ENCODE peak calls at places on chromosome 10, in ten cellular contexts. W, U, K, Y, N, C, B, S, H and P are unnamed samples.

GRCh38 chr10:114346176-114347031 is 57.9 kb downstream of the AFAP1L2 start:
- DNase-seq in U (no peak), B (no peak), K (no peak), H (no peak), C (no peak), W (no peak), S (no peak), Y (no peak), N (no peak), P (no peak)

GRCh38 chr10:132407846-132408278 is 10.9 kb downstream of the PWWP2B start:
- DNase-seq in S (peak; percentile 83), W (no peak), N (peak; percentile 72), K (peak; percentile 38), B (peak; percentile 67), C (no peak), U (peak; percentile 90), H (peak; percentile 94), Y (no peak), P (peak; percentile 80)

GRCh38 chr10:77030915-77031425 is 606.6 kb downstream of the KCNMA1 start:
- DNase-seq in B (no peak), C (no peak), Y (no peak), W (no peak), U (no peak), H (no peak), K (no peak), N (peak; percentile 43), S (no peak), P (no peak)

GRCh38 chr10:4686644-4686996 is 139.4 kb upstream of the AKR1E2 start:
- DNase-seq in U (peak; percentile 70), H (no peak), K (no peak), C (no peak), W (peak; percentile 97), B (peak; percentile 100), S (no peak), N (peak; percentile 53), Y (no peak), P (peak; percentile 86)

GRCh38 chr10:120607710-120608703 is 151.0 kb downstream of the PLPP4 start:
- DNase-seq in Y (no peak), U (no peak), W (no peak), B (peak; percentile 30), N (no peak), H (no peak), C (peak; percentile 56), K (no peak), S (no peak), P (peak; percentile 10)

GRCh38 chr10:128324058-128324457 is 197.8 kb upstream of the MKI67 start:
- DNase-seq in S (no peak), U (no peak), N (no peak), C (no peak), K (no peak), B (no peak), H (no peak), W (no peak), Y (peak; percentile 53), P (no peak)

GRCh38 chr10:122725006-122725405 is 25.4 kb upstream of the C10orf120 start:
- DNase-seq in K (no peak), S (no peak), B (no peak), U (no peak), W (no peak), H (no peak), C (no peak), N (no peak), Y (no peak), P (no peak)

GRCh38 chr10:52466464-52466863 is 152.4 kb downstream of the DKK1 start:
- DNase-seq in N (peak; percentile 54), K (no peak), S (no peak), B (no peak), W (no peak), Y (no peak), C (no peak), H (no peak), U (no peak), P (no peak)

GRCh38 chr10:5033061-5033770 is 29.6 kb upstream of the AKR1C2 start:
- DNase-seq in C (no peak), W (peak; percentile 95), S (no peak), H (no peak), U (no peak), Y (no peak), N (peak; percentile 76), B (peak; percentile 88), K (peak; percentile 82), P (peak; percentile 90)

GRCh38 chr10:125048101-125048864 is 106.4 kb downstream of the ZRANB1 start:
- DNase-seq in B (peak; percentile 72), H (peak; percentile 90), S (peak; percentile 91), K (peak; percentile 90), Y (peak; percentile 91), W (peak; percentile 94), C (peak; percentile 62), N (peak; percentile 94), U (peak; percentile 89), P (peak; percentile 93)

GRCh38 chr10:4541292-4541691 is 284.7 kb upstream of the AKR1E2 start:
- DNase-seq in K (peak; percentile 88), C (no peak), B (peak; percentile 99), S (no peak), N (peak; percentile 97), Y (no peak), W (peak; percentile 97), U (peak; percentile 53), H (peak; percentile 53), P (peak; percentile 81)

GRCh38 chr10:78199759-78200158 is 166.1 kb downstream of the RPS24 start:
- DNase-seq in S (no peak), B (peak; percentile 76), H (no peak), K (no peak), C (no peak), Y (no peak), N (no peak), U (no peak), W (no peak), P (no peak)

GRCh38 chr10:7824251-7824650 is 5.9 kb downstream of the TAF3 start:
- DNase-seq in S (no peak), K (no peak), N (no peak), C (no peak), B (no peak), Y (no peak), U (no peak), H (no peak), W (no peak), P (no peak)

GRCh38 chr10:7829289-7829834 is 11.1 kb downstream of the TAF3 start:
- DNase-seq in B (no peak), Y (no peak), W (no peak), N (no peak), C (no peak), K (no peak), H (no peak), U (no peak), S (no peak), P (no peak)

GRCh38 chr10:7832060-7832459 is 13.8 kb downstream of the TAF3 start:
- DNase-seq in U (no peak), K (no peak), C (no peak), B (no peak), S (no peak), W (no peak), N (no peak), Y (no peak), H (no peak), P (peak; percentile 20)

DNA sequence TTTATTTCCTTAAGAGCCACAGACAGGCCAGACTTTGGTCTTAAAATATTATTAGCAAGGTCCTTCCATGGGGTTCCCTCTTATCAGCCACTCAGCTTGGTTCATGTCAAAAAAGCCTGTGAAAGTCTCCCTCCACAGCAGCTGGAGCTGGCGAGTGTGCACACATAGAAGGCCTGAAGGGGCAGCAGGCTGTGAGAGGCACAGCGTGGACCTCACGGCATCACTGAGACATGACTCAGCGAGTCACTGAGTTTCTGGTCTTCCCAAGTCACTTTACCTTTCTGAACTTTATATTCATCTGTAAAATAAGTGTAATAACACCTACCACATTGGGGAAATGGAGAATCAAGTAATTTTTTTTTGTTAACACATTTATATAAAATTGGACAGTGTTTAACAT is 8.7 kb downstream of the TAF3 start:
- DNase-seq in W (peak; percentile 67), K (peak; percentile 34), B (peak; percentile 30), C (no peak), Y (no peak), U (no peak), S (no peak), H (no peak), N (peak; percentile 44), P (peak; percentile 83)
- TF ChIP-seq CTCF in W (peak; percentile 53), K (no peak), B (no peak), C (no peak), Y (no peak), U (no peak), S (no peak), H (no peak), N (no peak), P (peak; percentile 63)

DNA sequence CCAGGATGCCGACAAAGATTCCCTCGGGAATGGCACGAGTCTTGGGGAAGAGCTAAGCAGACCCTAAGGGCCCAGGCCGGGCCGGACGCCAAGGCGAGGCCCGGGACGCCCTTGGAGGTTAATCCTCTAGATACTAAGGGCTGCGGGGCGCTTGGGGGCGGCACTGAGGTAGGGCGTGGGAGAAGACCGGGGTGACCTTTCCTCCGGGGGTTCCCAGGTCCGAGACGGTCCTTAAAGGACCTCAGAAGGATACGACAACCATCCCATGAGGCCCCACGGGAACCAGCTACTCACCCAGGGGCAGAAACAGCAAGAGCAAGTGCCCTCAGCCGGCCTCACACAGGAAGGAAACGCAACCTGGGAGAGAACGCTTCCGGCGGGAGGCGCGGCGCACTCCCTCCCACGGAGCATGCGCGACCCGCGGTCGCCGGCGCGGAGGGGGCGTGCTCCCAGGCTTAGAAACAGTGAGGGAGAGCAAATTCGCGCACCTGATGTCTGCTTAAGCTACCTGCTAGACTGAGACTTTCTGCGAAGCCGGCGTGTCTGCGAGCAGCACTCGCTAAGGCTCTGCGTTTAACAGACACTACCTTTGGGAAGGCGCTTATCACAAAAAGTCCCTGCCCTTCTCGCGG is at the start of gene ATAD1:
- DNase-seq in K (peak; percentile 82), U (peak; percentile 85), Y (peak; percentile 84), B (peak; percentile 81), N (peak; percentile 94), H (peak; percentile 90), S (peak; percentile 94), C (peak; percentile 95), W (peak; percentile 82), P (peak; percentile 83)
- TF ChIP-seq CTCF in K (peak; percentile 36), U (no peak), Y (peak; percentile 15), B (peak; percentile 43), N (peak; percentile 9), H (peak; percentile 13), S (peak; percentile 42), C (peak; percentile 40), W (peak; percentile 43), P (peak; percentile 50)

DNA sequence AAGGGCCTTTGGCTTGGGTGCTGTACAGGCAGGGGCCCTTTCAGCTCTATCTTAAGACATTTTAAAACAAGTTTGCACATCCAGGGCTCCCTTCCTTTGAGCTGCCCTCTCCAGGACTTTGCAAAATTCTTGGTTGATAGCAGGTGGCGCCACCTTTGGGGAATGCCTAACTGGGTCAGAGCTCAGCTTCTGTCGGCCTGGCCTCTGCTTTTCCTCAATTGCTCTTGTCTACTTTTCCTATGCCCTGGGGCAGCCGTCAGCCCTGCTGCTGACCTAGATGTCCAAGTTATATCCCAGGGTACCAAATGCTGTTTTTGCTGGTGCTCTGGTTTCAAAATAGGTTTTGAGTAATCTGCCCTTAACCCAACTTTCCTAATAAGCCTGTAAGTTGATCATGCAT is 65.8 kb downstream of the APBB1IP start:
- DNase-seq in W (no peak), H (no peak), K (no peak), B (no peak), C (no peak), S (peak; percentile 56), U (peak; percentile 38), N (no peak), Y (no peak), P (no peak)
- TF ChIP-seq CTCF in W (no peak), H (no peak), K (no peak), B (no peak), C (peak; percentile 51), S (no peak), U (peak; percentile 35), N (peak; percentile 5), Y (no peak), P (no peak)

GRCh38 chr10:102608487-102608886 is 35.8 kb upstream of the TRIM8 start:
- DNase-seq in H (no peak), Y (no peak), K (no peak), U (no peak), W (no peak), B (no peak), C (no peak), S (no peak), N (no peak), P (no peak)
- TF ChIP-seq CTCF in H (no peak), Y (no peak), K (no peak), U (no peak), W (peak; percentile 6), B (no peak), C (peak; percentile 43), S (no peak), N (no peak), P (no peak)